ENCODE peak calls at places on chromosomes 5 and 9, in six cellular contexts. C is CD8-positive, alpha-beta memory T cell; X is colonic mucosa; J is A549; K is suprapubic skin; T is aorta. B is an unnamed sample. For H3K4me1, the result is how much of the 10 kb centered on the place peaks cover.

GRCh38 chr9:127520941-127521918 is 69.9 kb downstream of the LRSAM1 start:
- DNase-seq in J (no peak), K (no peak), X (no peak), C (no peak), T (peak), B (no peak)

GRCh38 chr9:133640580-133641395 is 4.6 kb downstream of the DBH start:
- DNase-seq in K (no peak), C (no peak), J (no peak), T (no peak), X (no peak), B (no peak)

GRCh38 chr5:159189310-159189709 is 20.0 kb downstream of the RNF145 start:
- DNase-seq in J (no peak), K (no peak), C (no peak), T (no peak), X (no peak), B (no peak)

GRCh38 chr9:8419871-8420270 is 620.3 kb upstream of the DMAC1 start:
- DNase-seq in X (no peak), C (no peak), T (no peak), J (no peak), K (no peak), B (no peak)

GRCh38 chr9:124788542-124789217 is 11.7 kb downstream of the OLFML2A start:
- DNase-seq in T (no peak), C (no peak), X (no peak), J (no peak), K (peak), B (no peak)

GRCh38 chr9:77876091-77876490 is 155.5 kb downstream of the GNAQ start:
- DNase-seq in T (no peak), K (no peak), C (no peak), X (no peak), J (no peak), B (no peak)

GRCh38 chr5:34609951-34610431 is 46.1 kb upstream of the RAI14 start:
- DNase-seq in T (no peak), C (no peak), X (no peak), J (no peak), K (no peak), B (no peak)

GRCh38 chr5:157271740-157272271 is 5.9 kb downstream of the CYFIP2 start:
- DNase-seq in X (no peak), C (peak), T (peak), K (no peak), J (no peak), B (peak)

GRCh38 chr5:167143726-167144125 is 1147.7 kb upstream of the WWC1 start:
- DNase-seq in K (no peak), T (no peak), J (no peak), C (no peak), X (no peak), B (no peak)

GRCh38 chr9:116905131-116905724 is 218.1 kb downstream of the TRIM32 start:
- DNase-seq in T (no peak), C (no peak), X (no peak), K (no peak), J (no peak), B (no peak)

DNA sequence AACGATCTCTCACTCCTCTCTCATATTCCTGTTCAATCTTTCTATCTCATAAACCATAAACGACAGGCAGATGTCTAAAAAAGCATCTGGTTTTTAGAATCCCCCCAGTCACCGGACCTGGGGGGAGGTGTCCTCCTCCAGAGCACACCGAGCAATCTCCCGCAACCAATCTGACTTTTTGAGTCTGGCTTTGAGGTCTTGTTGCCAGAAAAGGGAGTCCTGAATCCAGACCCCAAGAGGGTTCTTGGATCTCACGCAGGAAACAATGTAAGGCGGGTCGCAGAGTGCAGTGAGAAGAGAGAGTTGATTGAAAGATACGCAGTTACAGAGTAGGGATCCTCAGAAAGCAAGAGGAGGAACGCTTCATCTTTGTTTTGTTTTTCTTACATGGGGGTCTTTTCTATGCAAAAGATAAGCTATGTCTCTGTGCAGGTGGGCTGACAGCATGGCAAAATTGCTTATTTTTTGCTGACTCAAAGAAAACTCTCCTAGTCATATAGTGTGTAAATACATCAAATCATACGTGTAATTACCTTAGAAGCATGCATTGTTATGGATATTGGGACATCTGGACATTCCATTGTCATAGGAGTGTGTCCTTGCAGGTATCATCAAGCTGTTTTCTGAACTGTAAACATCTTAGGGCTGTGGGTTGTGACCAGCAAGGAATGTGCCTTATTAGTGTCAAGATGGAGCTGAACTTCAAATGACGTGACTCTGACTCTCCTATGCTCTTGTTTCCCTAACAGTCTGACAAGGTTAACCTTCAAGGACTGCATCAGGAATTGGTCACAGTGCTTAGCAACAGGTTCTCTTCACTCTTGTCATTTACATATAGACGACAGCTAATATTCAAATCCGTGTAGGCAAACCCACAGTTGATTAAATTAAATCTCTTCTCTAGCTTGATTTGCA is 159.3 kb upstream of the DAPK1 start:
- DNase-seq in C (no peak), K (no peak), T (no peak), J (no peak), X (no peak), B (no peak)
- H3K27ac ChIP-seq in C (no peak), K (no peak), T (no peak), J (peak), X (no peak), B (no peak)

DNA sequence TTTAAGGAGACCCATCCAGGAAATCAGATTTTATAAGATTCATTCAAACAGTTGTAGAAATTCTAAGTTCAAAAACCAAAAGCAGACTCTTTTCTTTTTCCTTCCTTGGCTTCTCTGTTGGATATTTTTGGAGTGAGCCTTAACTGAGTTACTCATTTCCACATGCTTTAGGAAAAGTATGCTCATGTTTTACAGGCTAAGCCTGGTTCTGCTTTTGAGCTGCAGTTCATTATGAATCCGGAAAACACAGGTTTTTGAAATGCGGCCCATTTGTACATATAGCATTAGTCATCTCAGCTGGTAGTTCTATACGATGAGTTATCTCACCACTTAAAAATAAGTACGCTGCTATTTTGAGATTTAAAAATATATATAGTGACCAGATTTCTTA is 156.6 kb upstream of the DMRT1 start:
- DNase-seq in J (no peak), K (no peak), T (no peak), C (no peak), X (no peak), B (no peak)
- H3K4me1 ChIP-seq in J (under half), K (half or more), T (under half), C (under half), X (under half), B (under half)

DNA sequence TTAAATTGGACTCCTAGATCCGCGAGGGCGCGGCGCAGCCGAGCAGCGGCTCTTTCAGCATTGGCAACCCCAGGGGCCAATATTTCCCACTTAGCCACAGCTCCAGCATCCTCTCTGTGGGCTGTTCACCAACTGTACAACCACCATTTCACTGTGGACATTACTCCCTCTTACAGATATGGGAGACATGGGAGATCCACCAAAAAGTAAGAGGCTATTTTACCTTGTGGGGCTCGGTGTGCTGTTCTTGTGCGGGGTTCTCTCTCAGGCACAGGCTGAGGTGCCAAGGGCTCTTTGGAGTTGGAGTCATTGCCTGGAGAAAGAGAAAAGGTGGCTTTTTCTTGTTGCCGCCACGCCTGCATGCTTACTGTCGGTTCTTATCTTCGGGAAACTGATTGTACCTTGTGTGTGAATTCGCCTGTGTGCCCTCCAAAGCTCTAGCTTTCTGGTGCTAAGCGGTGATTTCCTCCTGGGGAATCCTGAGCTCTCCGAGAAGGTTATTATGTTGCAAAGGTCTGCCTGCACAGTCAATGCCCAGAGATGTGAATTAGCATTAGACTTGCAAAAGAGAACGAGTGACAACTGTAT is 340 bp downstream of the ISL1 start:
- DNase-seq in K (no peak), T (no peak), X (no peak), J (no peak), C (no peak), B (no peak)
- H3K4me3 ChIP-seq in K (peak), T (no peak), X (peak), J (peak), C (no peak), B (no peak)

GRCh38 chr5:131647078-131647769 is 12.2 kb upstream of the RAPGEF6 start:
- DNase-seq in X (no peak), K (no peak), C (no peak), J (no peak), T (no peak), B (no peak)
- H3K27ac ChIP-seq in X (no peak), K (no peak), C (no peak), J (no peak), T (no peak), B (no peak)

GRCh38 chr5:140253985-140254384 is 48.9 kb downstream of the PFDN1 start:
- DNase-seq in C (no peak), X (peak), J (no peak), T (peak), K (no peak), B (no peak)
- H3K4me1 ChIP-seq in C (under half), X (under half), J (under half), T (under half), K (under half), B (under half)

DNA sequence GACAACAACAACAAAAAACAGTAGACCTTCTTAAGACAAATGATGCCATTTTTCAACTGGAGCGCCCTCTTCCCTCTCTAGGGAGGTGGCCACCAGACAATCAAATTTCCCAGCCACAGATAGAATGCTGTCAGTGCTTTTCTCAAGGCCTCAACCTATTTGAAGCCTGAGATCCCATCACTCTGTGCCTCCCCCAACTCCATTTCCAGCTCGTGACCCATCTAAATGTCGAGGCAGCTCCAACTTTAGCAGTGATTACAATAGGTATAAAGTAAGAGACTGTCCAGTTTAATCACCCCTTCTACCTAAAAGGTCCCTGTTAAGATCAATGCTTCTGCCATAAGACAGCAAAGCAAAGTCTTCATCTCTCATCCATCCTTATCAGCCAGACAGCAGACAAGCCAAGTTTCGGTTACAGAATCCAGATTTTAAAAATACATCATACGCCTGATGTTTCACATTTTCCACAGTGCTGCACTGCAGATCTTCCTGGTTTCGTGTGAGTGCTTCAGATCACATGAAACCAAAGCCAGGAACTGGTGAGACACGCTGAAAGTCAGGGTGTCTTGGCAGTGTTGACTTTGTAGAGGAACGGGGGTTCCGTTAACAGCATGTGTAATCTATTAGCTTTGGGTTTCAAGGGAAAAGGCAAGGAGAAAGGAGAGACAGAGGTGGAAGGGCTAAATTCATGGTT is 447.8 kb downstream of the ENC1 start:
- DNase-seq in C (no peak), T (no peak), K (no peak), X (no peak), J (no peak), B (no peak)
- H3K4me3 ChIP-seq in C (no peak), T (no peak), K (no peak), X (no peak), J (no peak), B (no peak)

GRCh38 chr5:96260009-96260408 is 173.0 kb downstream of the PCSK1 start:
- DNase-seq in J (no peak), X (no peak), K (no peak), T (no peak), C (no peak), B (no peak)

GRCh38 chr5:96256795-96257470 is 176.1 kb downstream of the PCSK1 start:
- DNase-seq in J (peak), C (no peak), K (no peak), T (no peak), X (peak), B (no peak)

GRCh38 chr5:96257904-96258303 is 175.1 kb downstream of the PCSK1 start:
- DNase-seq in T (no peak), X (no peak), K (no peak), C (no peak), J (no peak), B (no peak)

GRCh38 chr5:96259211-96259772 is 173.8 kb downstream of the PCSK1 start:
- DNase-seq in X (no peak), C (no peak), T (no peak), K (no peak), J (peak), B (no peak)

DNA sequence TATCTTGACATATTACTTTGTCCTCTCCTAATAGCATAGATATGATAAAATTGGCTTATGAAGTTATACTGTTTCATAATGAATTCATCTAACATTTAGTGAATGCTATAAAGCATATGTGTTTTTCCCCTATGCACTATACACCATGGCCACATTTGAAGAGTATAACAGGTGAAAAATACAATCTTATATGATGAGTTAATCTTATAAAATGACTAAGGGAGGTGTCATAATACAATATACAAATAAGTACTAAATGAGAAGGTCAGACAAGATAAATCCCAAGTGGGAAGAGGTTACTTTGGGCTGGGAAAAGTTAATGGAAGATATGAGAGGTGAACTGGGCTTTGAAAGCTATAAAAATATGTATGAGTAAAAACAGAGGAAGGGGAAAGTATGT is 174.4 kb downstream of the PCSK1 start:
- DNase-seq in X (no peak), T (no peak), C (no peak), K (no peak), J (no peak), B (no peak)
- H3K27ac ChIP-seq in X (no peak), T (no peak), C (no peak), K (no peak), J (peak), B (no peak)

DNA sequence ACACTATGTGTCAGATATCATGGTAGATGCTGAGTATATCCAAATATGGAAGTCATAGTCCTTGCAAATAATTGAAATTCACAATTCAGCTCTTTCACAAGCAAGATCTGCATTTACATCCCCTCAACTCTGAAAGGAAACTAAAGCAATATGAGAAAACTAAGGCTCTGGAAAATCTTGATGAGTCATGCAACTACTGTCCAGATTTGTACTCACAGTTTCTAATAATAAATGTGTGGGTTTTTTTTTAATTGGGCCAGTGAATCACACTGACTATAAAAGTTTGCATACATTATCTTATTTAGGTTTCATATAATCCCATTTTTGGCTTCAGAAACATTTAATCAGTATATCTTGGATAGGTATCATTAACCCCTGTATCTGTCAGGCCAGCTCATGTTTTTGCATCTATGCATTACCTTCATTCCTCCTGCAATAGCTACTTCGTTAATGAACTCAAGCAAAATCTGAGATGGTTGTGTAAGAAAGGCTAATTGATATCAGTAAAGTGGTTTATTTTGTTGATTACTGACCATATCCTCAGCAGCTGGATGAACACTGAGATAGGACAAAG is 58.7 kb upstream of the PRR16 start:
- DNase-seq in C (no peak), T (no peak), J (no peak), K (no peak), X (no peak), B (no peak)
- H3K4me1 ChIP-seq in C (under half), T (under half), J (under half), K (under half), X (under half), B (under half)